ENCODE peak calls at places on chromosome 17, in four cellular contexts. One of them, this sample, is unnamed.

GRCh38 chr17:64707077-64707591 is 45.0 kb upstream of the SMURF2 start:
- DNase-seq in AG09309: peak; percentile 97
- DNase-seq in activated T-helper 1 cell treated with anti-CD3 and anti-CD28 coated beads, Interleukin-12 subunit alpha, Interleukin-12 subunit beta, Interleukin-2, Interleukin-4 antibody, amounts not matched to agents 30 ng/mL and 10 ng/mL and 1 ng/mL, durations not matched to agents 14 hours and 24 hours and 36 hours: no peak
- DNase-seq in EH: peak; percentile 100
- DNase-seq in this sample: no peak

GRCh38 chr17:37137906-37138413 is 189.2 kb downstream of the AATF start:
- DNase-seq in AG09309: no peak
- DNase-seq in activated T-helper 1 cell treated with anti-CD3 and anti-CD28 coated beads, Interleukin-12 subunit alpha, Interleukin-12 subunit beta, Interleukin-2, Interleukin-4 antibody, amounts not matched to agents 30 ng/mL and 10 ng/mL and 1 ng/mL, durations not matched to agents 14 hours and 24 hours and 36 hours: no peak
- DNase-seq in EH: no peak
- DNase-seq in this sample: no peak

GRCh38 chr17:44820631-44821196 is 9.4 kb downstream of the GJC1 start:
- DNase-seq in AG09309: peak; percentile 62
- DNase-seq in activated T-helper 1 cell treated with anti-CD3 and anti-CD28 coated beads, Interleukin-12 subunit alpha, Interleukin-12 subunit beta, Interleukin-2, Interleukin-4 antibody, amounts not matched to agents 30 ng/mL and 10 ng/mL and 1 ng/mL, durations not matched to agents 14 hours and 24 hours and 36 hours: no peak
- DNase-seq in EH: peak; percentile 95
- DNase-seq in this sample: peak; percentile 91

GRCh38 chr17:60167095-60167741 is 17.4 kb downstream of the CA4 start:
- DNase-seq in AG09309: no peak
- DNase-seq in activated T-helper 1 cell treated with anti-CD3 and anti-CD28 coated beads, Interleukin-12 subunit alpha, Interleukin-12 subunit beta, Interleukin-2, Interleukin-4 antibody, amounts not matched to agents 30 ng/mL and 10 ng/mL and 1 ng/mL, durations not matched to agents 14 hours and 24 hours and 36 hours: no peak
- DNase-seq in EH: no peak
- DNase-seq in this sample: no peak

GRCh38 chr17:72561266-72561665 is 440.4 kb downstream of the SOX9 start:
- DNase-seq in AG09309: no peak
- DNase-seq in activated T-helper 1 cell treated with anti-CD3 and anti-CD28 coated beads, Interleukin-12 subunit alpha, Interleukin-12 subunit beta, Interleukin-2, Interleukin-4 antibody, amounts not matched to agents 30 ng/mL and 10 ng/mL and 1 ng/mL, durations not matched to agents 14 hours and 24 hours and 36 hours: no peak
- DNase-seq in EH: no peak
- DNase-seq in this sample: no peak

GRCh38 chr17:72163474-72163873 is 42.7 kb downstream of the SOX9 start:
- DNase-seq in AG09309: no peak
- DNase-seq in activated T-helper 1 cell treated with anti-CD3 and anti-CD28 coated beads, Interleukin-12 subunit alpha, Interleukin-12 subunit beta, Interleukin-2, Interleukin-4 antibody, amounts not matched to agents 30 ng/mL and 10 ng/mL and 1 ng/mL, durations not matched to agents 14 hours and 24 hours and 36 hours: no peak
- DNase-seq in EH: no peak
- DNase-seq in this sample: no peak

GRCh38 chr17:49690256-49690655 is 12.4 kb upstream of the SPOP start:
- DNase-seq in AG09309: no peak
- DNase-seq in activated T-helper 1 cell treated with anti-CD3 and anti-CD28 coated beads, Interleukin-12 subunit alpha, Interleukin-12 subunit beta, Interleukin-2, Interleukin-4 antibody, amounts not matched to agents 30 ng/mL and 10 ng/mL and 1 ng/mL, durations not matched to agents 14 hours and 24 hours and 36 hours: no peak
- DNase-seq in EH: peak; percentile 43
- DNase-seq in this sample: no peak

GRCh38 chr17:42180411-42180921 is 476 bp downstream of the KCNH4 start:
- DNase-seq in AG09309: no peak
- DNase-seq in activated T-helper 1 cell treated with anti-CD3 and anti-CD28 coated beads, Interleukin-12 subunit alpha, Interleukin-12 subunit beta, Interleukin-2, Interleukin-4 antibody, amounts not matched to agents 30 ng/mL and 10 ng/mL and 1 ng/mL, durations not matched to agents 14 hours and 24 hours and 36 hours: no peak
- DNase-seq in EH: no peak
- DNase-seq in this sample: no peak

GRCh38 chr17:69457603-69458002 is 43.1 kb downstream of the MAP2K6 start:
- DNase-seq in AG09309: no peak
- DNase-seq in activated T-helper 1 cell treated with anti-CD3 and anti-CD28 coated beads, Interleukin-12 subunit alpha, Interleukin-12 subunit beta, Interleukin-2, Interleukin-4 antibody, amounts not matched to agents 30 ng/mL and 10 ng/mL and 1 ng/mL, durations not matched to agents 14 hours and 24 hours and 36 hours: no peak
- DNase-seq in EH: no peak
- DNase-seq in this sample: no peak

GRCh38 chr17:35052240-35052608 is 11.3 kb downstream of the RFFL start:
- DNase-seq in AG09309: no peak
- DNase-seq in activated T-helper 1 cell treated with anti-CD3 and anti-CD28 coated beads, Interleukin-12 subunit alpha, Interleukin-12 subunit beta, Interleukin-2, Interleukin-4 antibody, amounts not matched to agents 30 ng/mL and 10 ng/mL and 1 ng/mL, durations not matched to agents 14 hours and 24 hours and 36 hours: no peak
- DNase-seq in EH: peak; percentile 31
- DNase-seq in this sample: no peak

GRCh38 chr17:61088556-61088955 is 311.1 kb upstream of the TBX2 start:
- DNase-seq in AG09309: no peak
- DNase-seq in activated T-helper 1 cell treated with anti-CD3 and anti-CD28 coated beads, Interleukin-12 subunit alpha, Interleukin-12 subunit beta, Interleukin-2, Interleukin-4 antibody, amounts not matched to agents 30 ng/mL and 10 ng/mL and 1 ng/mL, durations not matched to agents 14 hours and 24 hours and 36 hours: no peak
- DNase-seq in EH: no peak
- DNase-seq in this sample: no peak

GRCh38 chr17:32993977-32994376 is 2.3 kb downstream of the SPACA3 start:
- DNase-seq in AG09309: no peak
- DNase-seq in activated T-helper 1 cell treated with anti-CD3 and anti-CD28 coated beads, Interleukin-12 subunit alpha, Interleukin-12 subunit beta, Interleukin-2, Interleukin-4 antibody, amounts not matched to agents 30 ng/mL and 10 ng/mL and 1 ng/mL, durations not matched to agents 14 hours and 24 hours and 36 hours: no peak
- DNase-seq in EH: no peak
- DNase-seq in this sample: no peak

GRCh38 chr17:79088266-79088996 is 13.8 kb downstream of the ENGASE start:
- DNase-seq in AG09309: no peak
- DNase-seq in activated T-helper 1 cell treated with anti-CD3 and anti-CD28 coated beads, Interleukin-12 subunit alpha, Interleukin-12 subunit beta, Interleukin-2, Interleukin-4 antibody, amounts not matched to agents 30 ng/mL and 10 ng/mL and 1 ng/mL, durations not matched to agents 14 hours and 24 hours and 36 hours: no peak
- DNase-seq in EH: no peak
- DNase-seq in this sample: no peak

GRCh38 chr17:35082073-35082657 is 18.7 kb upstream of the RFFL start:
- DNase-seq in AG09309: peak; percentile 67
- DNase-seq in activated T-helper 1 cell treated with anti-CD3 and anti-CD28 coated beads, Interleukin-12 subunit alpha, Interleukin-12 subunit beta, Interleukin-2, Interleukin-4 antibody, amounts not matched to agents 30 ng/mL and 10 ng/mL and 1 ng/mL, durations not matched to agents 14 hours and 24 hours and 36 hours: no peak
- DNase-seq in EH: peak; percentile 95
- DNase-seq in this sample: peak; percentile 75

GRCh38 chr17:13320046-13320785 is 281.5 kb downstream of the HS3ST3A1 start:
- DNase-seq in AG09309: no peak
- DNase-seq in activated T-helper 1 cell treated with anti-CD3 and anti-CD28 coated beads, Interleukin-12 subunit alpha, Interleukin-12 subunit beta, Interleukin-2, Interleukin-4 antibody, amounts not matched to agents 30 ng/mL and 10 ng/mL and 1 ng/mL, durations not matched to agents 14 hours and 24 hours and 36 hours: no peak
- DNase-seq in EH: no peak
- DNase-seq in this sample: no peak

GRCh38 chr17:20721151-20721550 is 141.6 kb downstream of the CDRT15L2 start:
- DNase-seq in AG09309: no peak
- DNase-seq in activated T-helper 1 cell treated with anti-CD3 and anti-CD28 coated beads, Interleukin-12 subunit alpha, Interleukin-12 subunit beta, Interleukin-2, Interleukin-4 antibody, amounts not matched to agents 30 ng/mL and 10 ng/mL and 1 ng/mL, durations not matched to agents 14 hours and 24 hours and 36 hours: no peak
- DNase-seq in EH: no peak
- DNase-seq in this sample: no peak

GRCh38 chr17:30290696-30291570 is 811 bp downstream of the BLMH start:
- DNase-seq in AG09309: no peak
- DNase-seq in activated T-helper 1 cell treated with anti-CD3 and anti-CD28 coated beads, Interleukin-12 subunit alpha, Interleukin-12 subunit beta, Interleukin-2, Interleukin-4 antibody, amounts not matched to agents 30 ng/mL and 10 ng/mL and 1 ng/mL, durations not matched to agents 14 hours and 24 hours and 36 hours: peak; percentile 26
- DNase-seq in EH: peak; percentile 42
- DNase-seq in this sample: peak; percentile 11

GRCh38 chr17:21098934-21099687 is 27.7 kb upstream of the DHRS7B start:
- DNase-seq in AG09309: peak; percentile 13
- DNase-seq in activated T-helper 1 cell treated with anti-CD3 and anti-CD28 coated beads, Interleukin-12 subunit alpha, Interleukin-12 subunit beta, Interleukin-2, Interleukin-4 antibody, amounts not matched to agents 30 ng/mL and 10 ng/mL and 1 ng/mL, durations not matched to agents 14 hours and 24 hours and 36 hours: peak; percentile 68
- DNase-seq in EH: peak; percentile 84
- DNase-seq in this sample: peak; percentile 95

GRCh38 chr17:50057521-50057991 is 1.6 kb downstream of the ITGA3 start:
- DNase-seq in AG09309: no peak
- DNase-seq in activated T-helper 1 cell treated with anti-CD3 and anti-CD28 coated beads, Interleukin-12 subunit alpha, Interleukin-12 subunit beta, Interleukin-2, Interleukin-4 antibody, amounts not matched to agents 30 ng/mL and 10 ng/mL and 1 ng/mL, durations not matched to agents 14 hours and 24 hours and 36 hours: no peak
- DNase-seq in EH: no peak
- DNase-seq in this sample: no peak

GRCh38 chr17:27743288-27743885 is 56.9 kb downstream of the NOS2 start:
- DNase-seq in AG09309: no peak
- DNase-seq in activated T-helper 1 cell treated with anti-CD3 and anti-CD28 coated beads, Interleukin-12 subunit alpha, Interleukin-12 subunit beta, Interleukin-2, Interleukin-4 antibody, amounts not matched to agents 30 ng/mL and 10 ng/mL and 1 ng/mL, durations not matched to agents 14 hours and 24 hours and 36 hours: no peak
- DNase-seq in EH: no peak
- DNase-seq in this sample: no peak

GRCh38 chr17:58339775-58340622 is 11.4 kb upstream of the TSPOAP1 start:
- DNase-seq in AG09309: no peak
- DNase-seq in activated T-helper 1 cell treated with anti-CD3 and anti-CD28 coated beads, Interleukin-12 subunit alpha, Interleukin-12 subunit beta, Interleukin-2, Interleukin-4 antibody, amounts not matched to agents 30 ng/mL and 10 ng/mL and 1 ng/mL, durations not matched to agents 14 hours and 24 hours and 36 hours: no peak
- DNase-seq in EH: no peak
- DNase-seq in this sample: no peak

GRCh38 chr17:9635340-9635739 is 10.0 kb upstream of the USP43 start:
- DNase-seq in AG09309: no peak
- DNase-seq in activated T-helper 1 cell treated with anti-CD3 and anti-CD28 coated beads, Interleukin-12 subunit alpha, Interleukin-12 subunit beta, Interleukin-2, Interleukin-4 antibody, amounts not matched to agents 30 ng/mL and 10 ng/mL and 1 ng/mL, durations not matched to agents 14 hours and 24 hours and 36 hours: no peak
- DNase-seq in EH: no peak
- DNase-seq in this sample: no peak

GRCh38 chr17:78313735-78314648 is 45.9 kb downstream of the SOCS3 start:
- DNase-seq in AG09309: no peak
- DNase-seq in activated T-helper 1 cell treated with anti-CD3 and anti-CD28 coated beads, Interleukin-12 subunit alpha, Interleukin-12 subunit beta, Interleukin-2, Interleukin-4 antibody, amounts not matched to agents 30 ng/mL and 10 ng/mL and 1 ng/mL, durations not matched to agents 14 hours and 24 hours and 36 hours: peak; percentile 72
- DNase-seq in EH: peak; percentile 73
- DNase-seq in this sample: peak; percentile 36

GRCh38 chr17:48722201-48722907 is at the start of gene PRAC1:
- DNase-seq in AG09309: no peak
- DNase-seq in activated T-helper 1 cell treated with anti-CD3 and anti-CD28 coated beads, Interleukin-12 subunit alpha, Interleukin-12 subunit beta, Interleukin-2, Interleukin-4 antibody, amounts not matched to agents 30 ng/mL and 10 ng/mL and 1 ng/mL, durations not matched to agents 14 hours and 24 hours and 36 hours: no peak
- DNase-seq in EH: no peak
- DNase-seq in this sample: no peak

GRCh38 chr17:67378444-67379250 is 1.6 kb downstream of the PITPNC1 start:
- DNase-seq in AG09309: no peak
- DNase-seq in activated T-helper 1 cell treated with anti-CD3 and anti-CD28 coated beads, Interleukin-12 subunit alpha, Interleukin-12 subunit beta, Interleukin-2, Interleukin-4 antibody, amounts not matched to agents 30 ng/mL and 10 ng/mL and 1 ng/mL, durations not matched to agents 14 hours and 24 hours and 36 hours: peak; percentile 77
- DNase-seq in EH: peak; percentile 84
- DNase-seq in this sample: peak; percentile 55

GRCh38 chr17:50710650-50711049 is 2.9 kb upstream of the ANKRD40 start:
- DNase-seq in AG09309: no peak
- DNase-seq in activated T-helper 1 cell treated with anti-CD3 and anti-CD28 coated beads, Interleukin-12 subunit alpha, Interleukin-12 subunit beta, Interleukin-2, Interleukin-4 antibody, amounts not matched to agents 30 ng/mL and 10 ng/mL and 1 ng/mL, durations not matched to agents 14 hours and 24 hours and 36 hours: no peak
- DNase-seq in EH: no peak
- DNase-seq in this sample: no peak

GRCh38 chr17:17710355-17710727 is 29.1 kb downstream of the RAI1 start:
- DNase-seq in AG09309: no peak
- DNase-seq in activated T-helper 1 cell treated with anti-CD3 and anti-CD28 coated beads, Interleukin-12 subunit alpha, Interleukin-12 subunit beta, Interleukin-2, Interleukin-4 antibody, amounts not matched to agents 30 ng/mL and 10 ng/mL and 1 ng/mL, durations not matched to agents 14 hours and 24 hours and 36 hours: no peak
- DNase-seq in EH: no peak
- DNase-seq in this sample: no peak

GRCh38 chr17:7046127-7046724 is 2.3 kb upstream of the SLC16A11 start:
- DNase-seq in AG09309: no peak
- DNase-seq in activated T-helper 1 cell treated with anti-CD3 and anti-CD28 coated beads, Interleukin-12 subunit alpha, Interleukin-12 subunit beta, Interleukin-2, Interleukin-4 antibody, amounts not matched to agents 30 ng/mL and 10 ng/mL and 1 ng/mL, durations not matched to agents 14 hours and 24 hours and 36 hours: no peak
- DNase-seq in EH: no peak
- DNase-seq in this sample: peak; percentile 34

GRCh38 chr17:9905902-9906301 is 831 bp upstream of the RCVRN start:
- DNase-seq in AG09309: no peak
- DNase-seq in activated T-helper 1 cell treated with anti-CD3 and anti-CD28 coated beads, Interleukin-12 subunit alpha, Interleukin-12 subunit beta, Interleukin-2, Interleukin-4 antibody, amounts not matched to agents 30 ng/mL and 10 ng/mL and 1 ng/mL, durations not matched to agents 14 hours and 24 hours and 36 hours: no peak
- DNase-seq in EH: peak; percentile 15
- DNase-seq in this sample: no peak

GRCh38 chr17:82974136-82974952 is 105.1 kb upstream of the METRNL start:
- DNase-seq in AG09309: no peak
- DNase-seq in activated T-helper 1 cell treated with anti-CD3 and anti-CD28 coated beads, Interleukin-12 subunit alpha, Interleukin-12 subunit beta, Interleukin-2, Interleukin-4 antibody, amounts not matched to agents 30 ng/mL and 10 ng/mL and 1 ng/mL, durations not matched to agents 14 hours and 24 hours and 36 hours: no peak
- DNase-seq in EH: no peak
- DNase-seq in this sample: no peak

This sample was measured in NCI-H1105.